ENCODE peak calls at places on chromosomes 13 and 19, in five cellular contexts. One of them, this sample, is unnamed.

GRCh38 chr19:554817-555216 is 11.0 kb downstream of the GZMM start:
- DNase-seq in H54: no peak
- DNase-seq in stimulated activated CD4-positive, alpha-beta T cell treated with anti-CD3 and anti-CD28 coated beads, TNF-alpha, amount 100 ng/mL, for 48 hours: no peak
- DNase-seq in naive thymus-derived CD8-positive, alpha-beta T cell: no peak
- DNase-seq in hepatic stellate cell: no peak
- DNase-seq in this sample: no peak

GRCh38 chr19:58552655-58553054 is 2.2 kb downstream of the CHMP2A start:
- DNase-seq in H54: no peak
- DNase-seq in stimulated activated CD4-positive, alpha-beta T cell treated with anti-CD3 and anti-CD28 coated beads, TNF-alpha, amount 100 ng/mL, for 48 hours: no peak
- DNase-seq in naive thymus-derived CD8-positive, alpha-beta T cell: no peak
- DNase-seq in hepatic stellate cell: no peak
- DNase-seq in this sample: no peak

GRCh38 chr19:38228491-38229439 is 4.7 kb upstream of the DPF1 start:
- DNase-seq in H54: no peak
- DNase-seq in stimulated activated CD4-positive, alpha-beta T cell treated with anti-CD3 and anti-CD28 coated beads, TNF-alpha, amount 100 ng/mL, for 48 hours: no peak
- DNase-seq in naive thymus-derived CD8-positive, alpha-beta T cell: no peak
- DNase-seq in hepatic stellate cell: peak
- DNase-seq in this sample: no peak

GRCh38 chr19:46928951-46929350 is 68.2 kb downstream of the ARHGAP35 start:
- DNase-seq in H54: no peak
- DNase-seq in stimulated activated CD4-positive, alpha-beta T cell treated with anti-CD3 and anti-CD28 coated beads, TNF-alpha, amount 100 ng/mL, for 48 hours: no peak
- DNase-seq in naive thymus-derived CD8-positive, alpha-beta T cell: no peak
- DNase-seq in hepatic stellate cell: no peak
- DNase-seq in this sample: no peak

GRCh38 chr13:39881887-39882286 is 226.4 kb downstream of the COG6 start:
- DNase-seq in H54: no peak
- DNase-seq in stimulated activated CD4-positive, alpha-beta T cell treated with anti-CD3 and anti-CD28 coated beads, TNF-alpha, amount 100 ng/mL, for 48 hours: no peak
- DNase-seq in naive thymus-derived CD8-positive, alpha-beta T cell: no peak
- DNase-seq in hepatic stellate cell: no peak
- DNase-seq in this sample: no peak

GRCh38 chr13:66296875-66297274 is 933.3 kb downstream of the PCDH9 start:
- DNase-seq in H54: no peak
- DNase-seq in stimulated activated CD4-positive, alpha-beta T cell treated with anti-CD3 and anti-CD28 coated beads, TNF-alpha, amount 100 ng/mL, for 48 hours: no peak
- DNase-seq in naive thymus-derived CD8-positive, alpha-beta T cell: no peak
- DNase-seq in hepatic stellate cell: no peak
- DNase-seq in this sample: no peak

GRCh38 chr19:12617646-12618045 is 6.9 kb downstream of the ZNF791 start:
- DNase-seq in H54: no peak
- DNase-seq in stimulated activated CD4-positive, alpha-beta T cell treated with anti-CD3 and anti-CD28 coated beads, TNF-alpha, amount 100 ng/mL, for 48 hours: no peak
- DNase-seq in naive thymus-derived CD8-positive, alpha-beta T cell: no peak
- DNase-seq in hepatic stellate cell: no peak
- DNase-seq in this sample: no peak

GRCh38 chr19:44212250-44212864 is at the start of gene ZNF227:
- DNase-seq in H54: peak
- DNase-seq in stimulated activated CD4-positive, alpha-beta T cell treated with anti-CD3 and anti-CD28 coated beads, TNF-alpha, amount 100 ng/mL, for 48 hours: peak
- DNase-seq in naive thymus-derived CD8-positive, alpha-beta T cell: peak
- DNase-seq in hepatic stellate cell: peak
- DNase-seq in this sample: peak

GRCh38 chr19:46049597-46049996 is 8.8 kb upstream of the IGFL4 start:
- DNase-seq in H54: no peak
- DNase-seq in stimulated activated CD4-positive, alpha-beta T cell treated with anti-CD3 and anti-CD28 coated beads, TNF-alpha, amount 100 ng/mL, for 48 hours: no peak
- DNase-seq in naive thymus-derived CD8-positive, alpha-beta T cell: no peak
- DNase-seq in hepatic stellate cell: no peak
- DNase-seq in this sample: no peak

GRCh38 chr13:33433316-33433715 is 147.8 kb upstream of the STARD13 start:
- DNase-seq in H54: no peak
- DNase-seq in stimulated activated CD4-positive, alpha-beta T cell treated with anti-CD3 and anti-CD28 coated beads, TNF-alpha, amount 100 ng/mL, for 48 hours: no peak
- DNase-seq in naive thymus-derived CD8-positive, alpha-beta T cell: no peak
- DNase-seq in hepatic stellate cell: no peak
- DNase-seq in this sample: no peak

GRCh38 chr19:11090264-11091032 is 1.2 kb downstream of the LDLR start:
- DNase-seq in H54: peak
- DNase-seq in stimulated activated CD4-positive, alpha-beta T cell treated with anti-CD3 and anti-CD28 coated beads, TNF-alpha, amount 100 ng/mL, for 48 hours: peak
- DNase-seq in naive thymus-derived CD8-positive, alpha-beta T cell: peak
- DNase-seq in hepatic stellate cell: peak
- DNase-seq in this sample: peak

GRCh38 chr19:38812004-38812840 is 523 bp downstream of the LGALS4 start:
- DNase-seq in H54: no peak
- DNase-seq in stimulated activated CD4-positive, alpha-beta T cell treated with anti-CD3 and anti-CD28 coated beads, TNF-alpha, amount 100 ng/mL, for 48 hours: no peak
- DNase-seq in naive thymus-derived CD8-positive, alpha-beta T cell: no peak
- DNase-seq in hepatic stellate cell: no peak
- DNase-seq in this sample: peak

GRCh38 chr19:19860756-19861390 is 4.8 kb upstream of the ZNF253 start:
- DNase-seq in H54: no peak
- DNase-seq in stimulated activated CD4-positive, alpha-beta T cell treated with anti-CD3 and anti-CD28 coated beads, TNF-alpha, amount 100 ng/mL, for 48 hours: peak
- DNase-seq in naive thymus-derived CD8-positive, alpha-beta T cell: peak
- DNase-seq in hepatic stellate cell: no peak
- DNase-seq in this sample: no peak

GRCh38 chr19:2795827-2796658 is 10.7 kb downstream of the THOP1 start:
- DNase-seq in H54: no peak
- DNase-seq in stimulated activated CD4-positive, alpha-beta T cell treated with anti-CD3 and anti-CD28 coated beads, TNF-alpha, amount 100 ng/mL, for 48 hours: no peak
- DNase-seq in naive thymus-derived CD8-positive, alpha-beta T cell: no peak
- DNase-seq in hepatic stellate cell: no peak
- DNase-seq in this sample: no peak

GRCh38 chr13:45820106-45820838 is 31.3 kb downstream of the SIAH3 start:
- DNase-seq in H54: no peak
- DNase-seq in stimulated activated CD4-positive, alpha-beta T cell treated with anti-CD3 and anti-CD28 coated beads, TNF-alpha, amount 100 ng/mL, for 48 hours: no peak
- DNase-seq in naive thymus-derived CD8-positive, alpha-beta T cell: no peak
- DNase-seq in hepatic stellate cell: no peak
- DNase-seq in this sample: no peak

GRCh38 chr19:28358604-28359003 is 854.3 kb downstream of the UQCRFS1 start:
- DNase-seq in H54: no peak
- DNase-seq in stimulated activated CD4-positive, alpha-beta T cell treated with anti-CD3 and anti-CD28 coated beads, TNF-alpha, amount 100 ng/mL, for 48 hours: no peak
- DNase-seq in naive thymus-derived CD8-positive, alpha-beta T cell: no peak
- DNase-seq in hepatic stellate cell: no peak
- DNase-seq in this sample: no peak

GRCh38 chr19:41691268-41691970 is 3.3 kb upstream of the CEACAM7 start:
- DNase-seq in H54: no peak
- DNase-seq in stimulated activated CD4-positive, alpha-beta T cell treated with anti-CD3 and anti-CD28 coated beads, TNF-alpha, amount 100 ng/mL, for 48 hours: peak
- DNase-seq in naive thymus-derived CD8-positive, alpha-beta T cell: no peak
- DNase-seq in hepatic stellate cell: no peak
- DNase-seq in this sample: no peak

GRCh38 chr19:31271569-31271911 is 77.7 kb downstream of the TSHZ3 start:
- DNase-seq in H54: no peak
- DNase-seq in stimulated activated CD4-positive, alpha-beta T cell treated with anti-CD3 and anti-CD28 coated beads, TNF-alpha, amount 100 ng/mL, for 48 hours: no peak
- DNase-seq in naive thymus-derived CD8-positive, alpha-beta T cell: no peak
- DNase-seq in hepatic stellate cell: no peak
- DNase-seq in this sample: no peak

GRCh38 chr19:3700242-3701032 is at the start of gene PIP5K1C:
- DNase-seq in H54: peak
- DNase-seq in stimulated activated CD4-positive, alpha-beta T cell treated with anti-CD3 and anti-CD28 coated beads, TNF-alpha, amount 100 ng/mL, for 48 hours: peak
- DNase-seq in naive thymus-derived CD8-positive, alpha-beta T cell: peak
- DNase-seq in hepatic stellate cell: peak
- DNase-seq in this sample: peak

GRCh38 chr13:113429608-113429985 is 23.7 kb downstream of the ADPRHL1 start:
- DNase-seq in H54: no peak
- DNase-seq in stimulated activated CD4-positive, alpha-beta T cell treated with anti-CD3 and anti-CD28 coated beads, TNF-alpha, amount 100 ng/mL, for 48 hours: no peak
- DNase-seq in naive thymus-derived CD8-positive, alpha-beta T cell: no peak
- DNase-seq in hepatic stellate cell: no peak
- DNase-seq in this sample: no peak

GRCh38 chr13:72208112-72208645 is 341.2 kb upstream of the DACH1 start:
- DNase-seq in H54: no peak
- DNase-seq in stimulated activated CD4-positive, alpha-beta T cell treated with anti-CD3 and anti-CD28 coated beads, TNF-alpha, amount 100 ng/mL, for 48 hours: no peak
- DNase-seq in naive thymus-derived CD8-positive, alpha-beta T cell: no peak
- DNase-seq in hepatic stellate cell: no peak
- DNase-seq in this sample: no peak

GRCh38 chr13:101258071-101258470 is 158.2 kb downstream of the NALCN start:
- DNase-seq in H54: peak
- DNase-seq in stimulated activated CD4-positive, alpha-beta T cell treated with anti-CD3 and anti-CD28 coated beads, TNF-alpha, amount 100 ng/mL, for 48 hours: peak
- DNase-seq in naive thymus-derived CD8-positive, alpha-beta T cell: no peak
- DNase-seq in hepatic stellate cell: peak
- DNase-seq in this sample: no peak

GRCh38 chr19:41882568-41883462 is at the start of gene ARHGEF1:
- DNase-seq in H54: peak
- DNase-seq in stimulated activated CD4-positive, alpha-beta T cell treated with anti-CD3 and anti-CD28 coated beads, TNF-alpha, amount 100 ng/mL, for 48 hours: no peak
- DNase-seq in naive thymus-derived CD8-positive, alpha-beta T cell: peak
- DNase-seq in hepatic stellate cell: peak
- DNase-seq in this sample: peak

This sample was measured in right cardiac atrium.